ENCODE peak calls at places on chromosomes 7 and 10, in five cellular contexts. One of them, this sample, is unnamed.
A peak's percentile ranks its signal among the peaks of the same experiment; 100 is the strongest.

GRCh38 chr7:117297606-117298005 is 25.3 kb downstream of the WNT2 start:
- DNase-seq in IMR-90: no peak
- DNase-seq in osteocyte: no peak
- DNase-seq in cardiac fibroblast: no peak
- DNase-seq in nephron progenitor cell: no peak
- DNase-seq in this sample: no peak

GRCh38 chr10:89659185-89660131 is 14.4 kb upstream of the PANK1 start:
- DNase-seq in IMR-90: peak; percentile 89
- DNase-seq in osteocyte: no peak
- DNase-seq in cardiac fibroblast: peak; percentile 57
- DNase-seq in nephron progenitor cell: no peak
- DNase-seq in this sample: no peak

GRCh38 chr10:43137701-43137970 is 609 bp upstream of the CSGALNACT2 start:
- DNase-seq in IMR-90: peak; percentile 46
- DNase-seq in osteocyte: peak; percentile 83
- DNase-seq in cardiac fibroblast: peak; percentile 76
- DNase-seq in nephron progenitor cell: peak; percentile 73
- DNase-seq in this sample: peak; percentile 64

GRCh38 chr7:92830532-92831110 is 5.8 kb downstream of the CDK6 start:
- DNase-seq in IMR-90: peak; percentile 46
- DNase-seq in osteocyte: no peak
- DNase-seq in cardiac fibroblast: no peak
- DNase-seq in nephron progenitor cell: no peak
- DNase-seq in this sample: no peak

GRCh38 chr7:90900640-90901353 is 304.7 kb downstream of the CDK14 start:
- DNase-seq in IMR-90: no peak
- DNase-seq in osteocyte: no peak
- DNase-seq in cardiac fibroblast: no peak
- DNase-seq in nephron progenitor cell: no peak
- DNase-seq in this sample: no peak

GRCh38 chr10:33381391-33381790 is 46.9 kb upstream of the NRP1 start:
- DNase-seq in IMR-90: peak; percentile 11
- DNase-seq in osteocyte: no peak
- DNase-seq in cardiac fibroblast: no peak
- DNase-seq in nephron progenitor cell: no peak
- DNase-seq in this sample: no peak

GRCh38 chr7:501526-501925 is 18.1 kb downstream of the PDGFA start:
- DNase-seq in IMR-90: no peak
- DNase-seq in osteocyte: no peak
- DNase-seq in cardiac fibroblast: no peak
- DNase-seq in nephron progenitor cell: no peak
- DNase-seq in this sample: no peak

GRCh38 chr7:54858008-54858692 is 99.1 kb upstream of the SEC61G start:
- DNase-seq in IMR-90: no peak
- DNase-seq in osteocyte: no peak
- DNase-seq in cardiac fibroblast: no peak
- DNase-seq in nephron progenitor cell: no peak
- DNase-seq in this sample: no peak

GRCh38 chr10:69802424-69803161 is 887 bp downstream of the COL13A1 start:
- DNase-seq in IMR-90: peak; percentile 56
- DNase-seq in osteocyte: no peak
- DNase-seq in cardiac fibroblast: peak; percentile 58
- DNase-seq in nephron progenitor cell: peak; percentile 72
- DNase-seq in this sample: peak; percentile 41

GRCh38 chr7:55132890-55133551 is 114.2 kb downstream of the EGFR start:
- DNase-seq in IMR-90: peak; percentile 100
- DNase-seq in osteocyte: peak; percentile 80
- DNase-seq in cardiac fibroblast: peak; percentile 94
- DNase-seq in nephron progenitor cell: no peak
- DNase-seq in this sample: no peak

GRCh38 chr7:94414481-94414880 is 19.8 kb downstream of the COL1A2 start:
- DNase-seq in IMR-90: peak; percentile 77
- DNase-seq in osteocyte: no peak
- DNase-seq in cardiac fibroblast: no peak
- DNase-seq in nephron progenitor cell: no peak
- DNase-seq in this sample: no peak

GRCh38 chr10:35394411-35394851 is 58.1 kb downstream of the CCNY start:
- DNase-seq in IMR-90: no peak
- DNase-seq in osteocyte: no peak
- DNase-seq in cardiac fibroblast: no peak
- DNase-seq in nephron progenitor cell: no peak
- DNase-seq in this sample: no peak

GRCh38 chr10:58963101-58963534 is 213.3 kb upstream of the PHYHIPL start:
- DNase-seq in IMR-90: no peak
- DNase-seq in osteocyte: no peak
- DNase-seq in cardiac fibroblast: no peak
- DNase-seq in nephron progenitor cell: peak; percentile 17
- DNase-seq in this sample: no peak

GRCh38 chr7:47792521-47793121 is 155.6 kb downstream of the PKD1L1 start:
- DNase-seq in IMR-90: no peak
- DNase-seq in osteocyte: no peak
- DNase-seq in cardiac fibroblast: peak; percentile 59
- DNase-seq in nephron progenitor cell: no peak
- DNase-seq in this sample: no peak
- TF ChIP-seq CTCF in IMR-90: no peak
- TF ChIP-seq CTCF in osteocyte: peak; percentile 48
- TF ChIP-seq CTCF in cardiac fibroblast: peak; percentile 40
- TF ChIP-seq CTCF in nephron progenitor cell: no peak
- TF ChIP-seq CTCF in this sample: no peak

GRCh38 chr7:87119581-87119980 is 32.7 kb upstream of the DMTF1 start:
- DNase-seq in IMR-90: no peak
- DNase-seq in osteocyte: no peak
- DNase-seq in cardiac fibroblast: peak; percentile 12
- DNase-seq in nephron progenitor cell: no peak
- DNase-seq in this sample: no peak

GRCh38 chr7:87110778-87111177 is 41.5 kb upstream of the DMTF1 start:
- DNase-seq in IMR-90: peak; percentile 65
- DNase-seq in osteocyte: no peak
- DNase-seq in cardiac fibroblast: peak; percentile 48
- DNase-seq in nephron progenitor cell: no peak
- DNase-seq in this sample: no peak

GRCh38 chr7:87113077-87113476 is 39.2 kb upstream of the DMTF1 start:
- DNase-seq in IMR-90: peak; percentile 16
- DNase-seq in osteocyte: no peak
- DNase-seq in cardiac fibroblast: peak; percentile 77
- DNase-seq in nephron progenitor cell: no peak
- DNase-seq in this sample: no peak

GRCh38 chr7:87111877-87112276 is 40.4 kb upstream of the DMTF1 start:
- DNase-seq in IMR-90: no peak
- DNase-seq in osteocyte: no peak
- DNase-seq in cardiac fibroblast: no peak
- DNase-seq in nephron progenitor cell: no peak
- DNase-seq in this sample: no peak

DNA sequence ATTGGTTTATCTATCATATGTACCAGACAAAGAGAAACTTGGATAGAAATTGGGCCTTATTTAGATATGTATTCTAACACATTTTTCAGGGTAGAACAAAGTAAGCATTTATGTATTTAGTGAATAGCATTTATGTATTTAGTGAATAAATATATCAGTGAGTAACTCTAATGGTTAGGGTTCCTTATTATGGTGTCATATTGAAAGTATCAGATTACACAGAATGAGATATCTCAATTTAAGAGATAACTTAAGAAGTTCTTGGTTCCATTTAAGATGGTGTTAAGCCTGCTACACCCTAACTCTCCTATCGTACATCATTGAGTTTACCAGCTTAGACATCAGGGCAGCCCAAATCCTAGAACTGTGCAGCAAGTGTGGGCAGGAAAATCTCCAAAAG is 35.9 kb upstream of the DMTF1 start:
- DNase-seq in IMR-90: no peak
- DNase-seq in osteocyte: no peak
- DNase-seq in cardiac fibroblast: no peak
- DNase-seq in nephron progenitor cell: no peak
- DNase-seq in this sample: no peak
- TF ChIP-seq CTCF in IMR-90: no peak
- TF ChIP-seq CTCF in osteocyte: no peak
- TF ChIP-seq CTCF in cardiac fibroblast: no peak
- TF ChIP-seq CTCF in nephron progenitor cell: no peak
- TF ChIP-seq CTCF in this sample: no peak

DNA sequence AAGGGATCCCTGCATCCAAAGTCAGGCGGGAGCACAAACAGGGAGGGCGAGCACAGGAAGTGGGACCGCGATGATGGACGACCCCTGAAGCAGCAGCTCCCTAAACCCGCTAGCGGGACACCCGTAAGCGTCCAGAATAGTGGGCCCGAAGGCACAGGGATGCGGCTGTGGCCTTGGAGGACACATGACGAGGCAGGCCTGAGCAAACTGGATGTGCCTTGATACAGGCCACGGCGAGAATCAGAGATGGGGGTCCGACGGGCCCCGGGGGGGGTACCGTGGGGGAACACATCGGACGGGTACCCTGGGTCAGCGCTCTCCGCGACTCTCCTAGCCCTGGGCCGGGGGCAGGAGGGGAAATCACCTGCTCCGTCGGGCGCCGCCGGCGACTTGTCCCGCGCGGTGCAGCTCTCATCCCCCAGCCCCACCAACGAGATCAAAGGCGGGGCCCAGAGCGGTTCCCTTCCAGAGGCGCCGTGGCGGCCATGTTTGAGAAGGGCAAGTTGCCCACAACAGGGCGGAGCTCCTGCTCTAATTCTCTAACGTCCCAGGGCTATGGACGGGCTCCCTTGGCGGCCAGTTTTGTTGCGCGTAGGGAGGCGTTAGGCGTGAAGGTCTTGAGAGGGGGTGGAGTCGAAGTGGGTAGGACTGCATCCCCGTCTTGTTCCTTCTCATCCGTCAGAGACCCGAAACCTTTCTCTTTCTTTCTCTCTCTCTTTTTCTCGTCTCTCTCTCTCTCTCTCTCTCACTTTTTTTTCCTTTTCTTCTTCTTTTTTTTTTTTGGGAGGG is at the start of gene CUEDC2:
- DNase-seq in IMR-90: peak; percentile 94
- DNase-seq in osteocyte: peak; percentile 98
- DNase-seq in cardiac fibroblast: peak; percentile 98
- DNase-seq in nephron progenitor cell: peak; percentile 98
- DNase-seq in this sample: peak; percentile 91
- TF ChIP-seq CTCF in IMR-90: peak; percentile 5
- TF ChIP-seq CTCF in osteocyte: no peak
- TF ChIP-seq CTCF in cardiac fibroblast: no peak
- TF ChIP-seq CTCF in nephron progenitor cell: no peak
- TF ChIP-seq CTCF in this sample: no peak

GRCh38 chr7:37831214-37831613 is 17.2 kb upstream of the NME8 start:
- DNase-seq in IMR-90: no peak
- DNase-seq in osteocyte: no peak
- DNase-seq in cardiac fibroblast: no peak
- DNase-seq in nephron progenitor cell: no peak
- DNase-seq in this sample: no peak

GRCh38 chr7:37833818-37834146 is 14.6 kb upstream of the NME8 start:
- DNase-seq in IMR-90: no peak
- DNase-seq in osteocyte: no peak
- DNase-seq in cardiac fibroblast: no peak
- DNase-seq in nephron progenitor cell: no peak
- DNase-seq in this sample: no peak

GRCh38 chr7:37832194-37832593 is 16.2 kb upstream of the NME8 start:
- DNase-seq in IMR-90: no peak
- DNase-seq in osteocyte: no peak
- DNase-seq in cardiac fibroblast: peak; percentile 70
- DNase-seq in nephron progenitor cell: no peak
- DNase-seq in this sample: peak; percentile 32

GRCh38 chr7:37833107-37833817 is 15.1 kb upstream of the NME8 start:
- DNase-seq in IMR-90: peak; percentile 35
- DNase-seq in osteocyte: no peak
- DNase-seq in cardiac fibroblast: peak; percentile 56
- DNase-seq in nephron progenitor cell: peak; percentile 56
- DNase-seq in this sample: peak; percentile 52
- TF ChIP-seq CTCF in IMR-90: peak; percentile 59
- TF ChIP-seq CTCF in osteocyte: peak; percentile 74
- TF ChIP-seq CTCF in cardiac fibroblast: peak; percentile 60
- TF ChIP-seq CTCF in nephron progenitor cell: peak; percentile 73
- TF ChIP-seq CTCF in this sample: peak; percentile 29

GRCh38 chr7:131537581-131537980 is 18.8 kb downstream of the PODXL start:
- DNase-seq in IMR-90: no peak
- DNase-seq in osteocyte: no peak
- DNase-seq in cardiac fibroblast: no peak
- DNase-seq in nephron progenitor cell: no peak
- DNase-seq in this sample: no peak
- TF ChIP-seq CTCF in IMR-90: no peak
- TF ChIP-seq CTCF in osteocyte: no peak
- TF ChIP-seq CTCF in cardiac fibroblast: no peak
- TF ChIP-seq CTCF in nephron progenitor cell: no peak
- TF ChIP-seq CTCF in this sample: no peak

DNA sequence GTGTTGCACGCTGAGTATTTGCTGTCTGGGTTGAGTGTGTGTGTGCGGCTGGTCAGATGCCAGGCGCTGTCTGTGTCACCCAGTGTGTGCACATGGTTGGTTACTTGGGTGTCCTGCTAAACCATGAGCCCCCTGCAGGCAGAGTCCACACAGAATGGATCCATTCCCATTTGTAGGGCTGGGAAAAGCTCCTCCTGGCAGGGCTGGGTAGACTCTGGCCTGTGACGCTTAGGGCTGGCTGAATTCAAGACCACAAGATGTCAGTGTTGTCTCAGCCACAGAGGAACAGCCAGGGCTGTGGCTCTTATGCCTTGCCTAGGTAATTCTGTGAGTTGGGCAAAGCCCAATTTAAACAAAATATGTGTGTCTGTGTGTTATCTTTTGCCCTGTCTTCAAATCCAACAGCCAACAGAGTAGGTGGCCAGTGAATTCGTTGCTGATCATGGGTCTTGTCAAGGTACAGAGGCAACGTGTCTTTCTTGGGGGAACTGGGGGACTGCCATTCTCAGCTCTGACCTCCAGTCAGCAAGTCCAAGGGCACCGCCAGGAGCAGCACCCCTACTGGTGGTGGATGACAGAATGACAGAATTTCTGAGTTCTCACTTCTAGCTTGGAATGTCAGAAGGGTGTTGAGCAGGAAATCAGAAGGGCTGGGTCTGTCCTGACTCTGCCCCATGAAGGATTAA is 285.1 kb downstream of the CCSER2 start:
- DNase-seq in IMR-90: no peak
- DNase-seq in osteocyte: peak; percentile 69
- DNase-seq in cardiac fibroblast: peak; percentile 5
- DNase-seq in nephron progenitor cell: peak; percentile 57
- DNase-seq in this sample: peak; percentile 24
- TF ChIP-seq CTCF in IMR-90: peak; percentile 30
- TF ChIP-seq CTCF in osteocyte: peak; percentile 39
- TF ChIP-seq CTCF in cardiac fibroblast: no peak
- TF ChIP-seq CTCF in nephron progenitor cell: peak; percentile 70
- TF ChIP-seq CTCF in this sample: no peak

This sample was measured in GM20000.